ENCODE peak calls at places on chromosome 18, in six cellular contexts. M is tibial artery; G is psoas muscle; Q is HT1080; H is heart left ventricle; X is activated naive CD4-positive, alpha-beta T cell. D is an unnamed sample.

GRCh38 chr18:37188016-37188791 is 359.3 kb downstream of the KIAA1328 start:
- DNase-seq in Q (no peak), H (no peak), G (no peak), X (no peak), M (no peak), D (no peak)

GRCh38 chr18:58998421-58999203 is 133.9 kb downstream of the ZNF532 start:
- DNase-seq in H (peak), M (peak), Q (peak), X (no peak), G (peak), D (no peak)

GRCh38 chr18:27964811-27965210 is 212.1 kb downstream of the CDH2 start:
- DNase-seq in M (no peak), X (no peak), Q (peak), G (no peak), H (no peak), D (no peak)

GRCh38 chr18:21303913-21304312 is 61.9 kb downstream of the GREB1L start:
- DNase-seq in G (no peak), H (no peak), X (no peak), Q (no peak), M (no peak), D (no peak)

GRCh38 chr18:10230072-10230471 is 224.4 kb upstream of the APCDD1 start:
- DNase-seq in M (no peak), Q (peak), X (no peak), G (no peak), H (no peak), D (no peak)

GRCh38 chr18:22182884-22183610 is 13.7 kb downstream of the GATA6 start:
- DNase-seq in Q (no peak), G (no peak), X (no peak), M (no peak), H (no peak), D (no peak)

GRCh38 chr18:24678626-24679025 is 218.2 kb downstream of the HRH4 start:
- DNase-seq in G (no peak), H (no peak), X (no peak), Q (no peak), M (no peak), D (no peak)

GRCh38 chr18:41538751-41539150 is 416.3 kb upstream of the PIK3C3 start:
- DNase-seq in X (no peak), Q (peak), G (no peak), M (no peak), H (no peak), D (no peak)

GRCh38 chr18:11857177-11857887 is 6.1 kb downstream of the CHMP1B start:
- DNase-seq in G (peak), H (no peak), X (no peak), Q (peak), M (peak), D (peak)

GRCh38 chr18:26655614-26656400 is 107.5 kb upstream of the KCTD1 start:
- DNase-seq in M (peak), X (no peak), H (peak), G (peak), Q (peak), D (no peak)

GRCh38 chr18:23977709-23978483 is 36.7 kb upstream of the TTC39C start:
- DNase-seq in M (no peak), G (no peak), X (no peak), H (no peak), Q (no peak), D (no peak)

GRCh38 chr18:37395138-37395537 is 170.5 kb downstream of the CELF4 start:
- DNase-seq in G (no peak), X (no peak), M (no peak), H (no peak), Q (no peak), D (no peak)

GRCh38 chr18:7927119-7927518 is 360.0 kb downstream of the PTPRM start:
- DNase-seq in X (no peak), G (no peak), H (no peak), M (no peak), Q (no peak), D (no peak)

GRCh38 chr18:37946324-37946723 is 380.7 kb upstream of the CELF4 start:
- DNase-seq in M (no peak), G (no peak), H (no peak), X (no peak), Q (no peak), D (no peak)

GRCh38 chr18:12027046-12027445 is 45.7 kb downstream of the IMPA2 start:
- DNase-seq in G (peak), M (peak), Q (no peak), H (no peak), X (no peak), D (no peak)

GRCh38 chr18:67771271-67771670 is 254.8 kb upstream of the DSEL start:
- DNase-seq in H (no peak), X (no peak), G (no peak), Q (peak), M (no peak), D (no peak)

GRCh38 chr18:3703732-3704176 is 253.8 kb downstream of the TGIF1 start:
- DNase-seq in Q (peak), M (peak), G (peak), X (no peak), H (no peak), D (peak)